ENCODE peak calls at places on chromosomes 13 and 19, in four cellular contexts. I is HCT116, Q is spleen, G is transverse colon. Z is an unnamed sample.

GRCh38 chr13:48975926-48976676 is 389 bp downstream of the FNDC3A start:
- DNase-seq in I (peak), Q (peak), G (peak), Z (peak)

GRCh38 chr13:80131204-80131603 is 209.7 kb downstream of the SPRY2 start:
- DNase-seq in I (no peak), Q (no peak), G (peak), Z (peak)

GRCh38 chr13:24747248-24748151 is 16.5 kb upstream of the RNF17 start:
- DNase-seq in I (no peak), Q (no peak), G (peak), Z (no peak)

GRCh38 chr13:75803175-75803611 is 167.1 kb downstream of the LMO7 start:
- DNase-seq in I (no peak), Q (no peak), G (peak), Z (no peak)

GRCh38 chr19:54464624-54465266 is 1.2 kb upstream of the LENG9 start:
- DNase-seq in I (peak), Q (peak), G (peak), Z (peak)

GRCh38 chr19:19822148-19822429 is 539 bp upstream of the ZNF506 start:
- DNase-seq in I (no peak), Q (no peak), G (peak), Z (no peak)

GRCh38 chr19:37413243-37414084 is 42.6 kb downstream of the ZNF527 start:
- DNase-seq in I (no peak), Q (no peak), G (no peak), Z (no peak)

GRCh38 chr13:97878421-97879375 is 74.8 kb upstream of the IPO5 start:
- DNase-seq in I (no peak), Q (no peak), G (no peak), Z (no peak)

GRCh38 chr13:24112791-24113190 is 47.7 kb upstream of the SPATA13 start:
- DNase-seq in I (no peak), Q (no peak), G (no peak), Z (no peak)

GRCh38 chr19:40175820-40176219 is 15.4 kb upstream of the MAP3K10 start:
- DNase-seq in I (no peak), Q (no peak), G (no peak), Z (no peak)

GRCh38 chr13:59442461-59442860 is 721.3 kb downstream of the DIAPH3 start:
- DNase-seq in I (no peak), Q (no peak), G (no peak), Z (no peak)

GRCh38 chr19:6765738-6766356 is 1.4 kb downstream of the SH2D3A start:
- DNase-seq in I (peak), Q (peak), G (peak), Z (peak)

GRCh38 chr13:33140161-33140560 is 123.9 kb downstream of the KL start:
- DNase-seq in I (no peak), Q (no peak), G (no peak), Z (no peak)

GRCh38 chr19:51576850-51577249 is 5.8 kb downstream of the ZNF175 start:
- DNase-seq in I (no peak), Q (no peak), G (no peak), Z (no peak)

GRCh38 chr19:30326076-30326710 is 46.0 kb upstream of the ZNF536 start:
- DNase-seq in I (no peak), Q (no peak), G (no peak), Z (no peak)

GRCh38 chr13:42022796-42023493 is 25.5 kb upstream of the DGKH start:
- DNase-seq in I (no peak), Q (no peak), G (no peak), Z (no peak)

GRCh38 chr19:7515471-7516226 is at the start of gene ZNF358:
- DNase-seq in I (no peak), Q (peak), G (peak), Z (peak)

GRCh38 chr13:29411493-29411892 is 184.0 kb downstream of the SLC7A1 start:
- DNase-seq in I (no peak), Q (no peak), G (no peak), Z (no peak)

GRCh38 chr13:37369618-37370017 is 228.9 kb downstream of the POSTN start:
- DNase-seq in I (no peak), Q (no peak), G (no peak), Z (no peak)

GRCh38 chr13:40974460-40975407 is 44.4 kb downstream of the ELF1 start:
- DNase-seq in I (peak), Q (no peak), G (peak), Z (no peak)

GRCh38 chr13:98482476-98483444 is 94.1 kb downstream of the STK24 start:
- DNase-seq in I (no peak), Q (no peak), G (peak), Z (peak)

GRCh38 chr13:40806241-40806640 is 16.8 kb downstream of the SLC25A15 start:
- DNase-seq in I (no peak), Q (no peak), G (no peak), Z (no peak)

GRCh38 chr13:74966814-74967213 is 515.2 kb downstream of the TBC1D4 start:
- DNase-seq in I (no peak), Q (no peak), G (no peak), Z (no peak)

GRCh38 chr13:64770743-64771142 is 2459.4 kb downstream of the PCDH9 start:
- DNase-seq in I (no peak), Q (no peak), G (no peak), Z (no peak)

GRCh38 chr19:29098863-29099481 is 114.0 kb downstream of the UQCRFS1 start:
- DNase-seq in I (no peak), Q (peak), G (peak), Z (no peak)

GRCh38 chr13:97395437-97396136 is 38.4 kb upstream of the RAP2A start:
- DNase-seq in I (no peak), Q (no peak), G (no peak), Z (no peak)

GRCh38 chr13:34247596-34247995 is 429.6 kb downstream of the RFC3 start:
- DNase-seq in I (no peak), Q (no peak), G (no peak), Z (no peak)

GRCh38 chr13:65855276-65855675 is 1374.9 kb downstream of the PCDH9 start:
- DNase-seq in I (no peak), Q (no peak), G (no peak), Z (no peak)

GRCh38 chr13:43368003-43368402 is 344.6 kb downstream of the DNAJC15 start:
- DNase-seq in I (no peak), Q (no peak), G (no peak), Z (no peak)

GRCh38 chr19:1601613-1602064 is 3.6 kb downstream of the UQCR11 start:
- DNase-seq in I (no peak), Q (no peak), G (no peak), Z (no peak)

GRCh38 chr19:1608414-1609391 is 3.4 kb upstream of the UQCR11 start:
- DNase-seq in I (no peak), Q (peak), G (no peak), Z (no peak)

GRCh38 chr19:1606138-1606651 is 933 bp upstream of the UQCR11 start:
- DNase-seq in I (no peak), Q (no peak), G (no peak), Z (no peak)

GRCh38 chr19:1602091-1602707 is 3.1 kb downstream of the UQCR11 start:
- DNase-seq in I (no peak), Q (no peak), G (no peak), Z (no peak)

DNA sequence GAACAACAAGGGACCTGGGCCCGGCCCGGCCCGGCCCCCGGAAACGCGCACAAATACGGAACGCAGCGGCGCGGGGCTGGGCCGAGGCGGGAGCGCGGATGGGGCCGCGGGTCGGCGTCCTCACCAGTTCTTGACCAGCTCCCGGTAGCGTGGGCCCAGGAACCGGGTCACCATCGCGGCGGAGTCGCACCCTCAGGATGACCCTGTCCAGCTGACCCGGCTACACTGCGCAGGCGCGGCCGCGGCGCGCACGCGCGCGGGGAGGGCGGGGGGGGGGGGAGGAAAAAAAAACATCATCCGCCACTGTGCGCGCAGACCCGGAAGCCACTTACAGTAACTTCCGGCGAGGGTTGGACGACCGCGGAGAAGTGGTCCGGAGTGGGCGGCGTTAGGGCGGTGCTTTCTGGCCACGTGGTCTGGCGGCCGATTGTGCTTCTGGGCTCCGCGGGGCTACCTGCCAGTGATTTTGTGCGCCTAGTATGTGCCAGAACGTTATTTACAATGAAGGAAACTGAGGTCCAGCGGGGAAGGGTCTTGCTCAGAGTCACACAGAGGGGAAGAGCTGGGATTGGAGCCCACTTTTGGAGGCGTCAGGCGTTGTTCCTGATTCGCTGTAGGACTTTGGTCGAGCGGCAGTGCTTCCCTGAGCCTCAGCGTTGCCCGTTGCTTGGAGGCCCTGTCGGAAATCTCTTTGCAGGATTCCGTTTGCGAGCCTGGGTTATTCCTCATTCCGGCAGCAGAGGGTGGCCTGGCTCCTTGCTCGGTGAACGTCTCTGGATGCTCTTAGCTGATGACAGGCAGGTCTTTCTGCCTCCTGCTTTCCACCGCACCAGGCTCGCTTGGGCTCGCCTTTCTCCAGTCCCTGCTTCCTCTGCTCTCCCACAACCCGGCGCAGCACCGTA is at the start of gene UQCR11:
- DNase-seq in I (peak), Q (peak), G (peak), Z (peak)
- TF ChIP-seq POLR2A in I (peak), Q (no peak), G (no peak), Z (no peak)

GRCh38 chr19:5308471-5309437 is 31.9 kb downstream of the PTPRS start:
- DNase-seq in I (peak), Q (no peak), G (peak), Z (peak)
- TF ChIP-seq POLR2AphosphoS5 in I (peak), Q (peak), G (peak), Z (peak)

GRCh38 chr19:45768644-45769053 is 403 bp downstream of the SIX5 start:
- DNase-seq in I (no peak), Q (peak), G (peak), Z (no peak)
- TF ChIP-seq POLR2A in I (no peak), Q (no peak), G (no peak), Z (no peak)

DNA sequence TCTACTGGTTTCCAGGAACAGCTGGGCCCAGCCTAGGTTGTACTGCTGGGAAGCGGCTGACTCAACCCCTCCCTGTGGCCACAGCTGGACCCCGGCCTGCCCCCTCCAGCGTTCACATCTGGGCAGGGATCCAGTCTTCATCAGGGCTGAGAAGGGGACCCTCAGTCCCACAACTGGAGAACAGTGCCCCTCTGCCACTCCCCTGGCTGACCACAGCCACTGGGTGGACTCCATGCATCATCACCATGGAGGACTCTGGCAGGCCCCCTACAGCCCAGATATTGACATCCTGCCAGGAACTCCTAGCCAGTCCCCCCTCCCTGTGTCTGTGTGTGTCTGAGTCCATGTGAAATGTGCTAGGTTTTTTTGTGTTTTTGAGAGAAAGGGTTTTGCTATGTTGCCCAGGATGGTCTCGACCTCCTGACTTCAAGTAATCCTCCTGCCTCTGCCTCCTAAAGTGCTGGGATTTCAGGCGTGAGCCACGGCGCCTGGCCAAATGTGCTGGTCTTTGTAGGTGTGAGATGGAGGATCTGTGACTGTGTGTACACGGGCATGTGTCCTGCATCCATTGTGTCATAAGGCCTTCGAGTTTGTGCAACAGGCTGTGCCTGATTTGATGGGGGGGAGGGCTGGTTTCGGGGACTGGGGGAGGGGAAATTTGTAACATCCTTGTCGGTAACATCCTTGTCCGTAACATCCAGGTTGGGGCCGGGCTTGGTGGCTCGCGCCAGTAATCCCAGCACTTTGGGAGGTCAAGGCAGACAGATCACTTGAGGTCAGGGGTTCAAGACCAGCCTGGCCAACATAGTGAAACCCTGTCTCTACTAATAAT is 4.0 kb upstream of the HOOK2 start:
- DNase-seq in I (no peak), Q (peak), G (peak), Z (no peak)
- TF ChIP-seq POLR2AphosphoS5 in I (no peak), Q (peak), G (peak), Z (peak)

DNA sequence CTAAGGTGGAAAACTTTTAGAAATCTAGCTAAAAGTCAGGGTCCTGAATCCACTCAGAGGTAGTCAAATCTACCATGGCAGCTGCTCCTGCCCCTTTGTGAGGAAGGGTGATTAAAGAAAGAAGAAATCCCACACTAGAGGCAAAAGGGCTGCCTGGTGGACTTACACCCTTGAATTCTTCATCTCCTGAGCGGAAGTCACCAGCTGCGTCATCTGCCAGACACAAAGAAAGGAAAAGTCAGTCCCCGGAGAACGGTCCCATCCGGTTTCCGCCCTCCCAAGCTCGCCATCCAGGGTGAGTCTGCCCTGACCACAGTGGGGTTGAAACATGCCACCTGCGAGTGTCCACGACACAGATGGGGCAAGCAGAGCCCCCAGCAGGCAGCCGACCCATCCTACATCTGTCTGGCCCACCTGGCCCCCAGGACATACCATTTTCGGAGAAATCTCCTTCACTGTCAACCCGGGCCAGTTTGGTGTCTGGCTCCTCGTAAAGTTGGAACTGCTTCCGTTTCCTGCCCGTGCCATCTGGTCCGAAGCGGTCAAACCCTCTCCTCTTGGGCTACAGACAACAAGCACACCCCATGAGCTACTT is 7.7 kb downstream of the AKAP8 start:
- DNase-seq in I (no peak), Q (peak), G (no peak), Z (no peak)
- TF ChIP-seq POLR2A in I (no peak), Q (no peak), G (no peak), Z (no peak)

GRCh38 chr19:2819540-2820111 is at the start of gene ZNF554:
- DNase-seq in I (peak), Q (peak), G (peak), Z (peak)
- TF ChIP-seq POLR2AphosphoS5 in I (peak), Q (peak), G (peak), Z (peak)

GRCh38 chr19:47093254-47093653 is 20.3 kb downstream of the ZC3H4 start:
- DNase-seq in I (no peak), Q (no peak), G (no peak), Z (no peak)
- TF ChIP-seq POLR2A in I (no peak), Q (no peak), G (no peak), Z (no peak)

GRCh38 chr13:110705826-110706569 is at the start of gene CARS2:
- DNase-seq in I (peak), Q (peak), G (peak), Z (peak)
- TF ChIP-seq POLR2AphosphoS5 in I (peak), Q (peak), G (peak), Z (peak)